ENCODE peak calls at places on chromosomes 16 and 17, in six cellular contexts. I is colonic mucosa; U is body of pancreas; W is hepatocyte; A is IMR-90; K is CD8-positive, alpha-beta T cell. M is an unnamed sample. For H3K36me3, the result is how much of the 10 kb centered on the place peaks cover.

GRCh38 chr17:68580236-68580903 is 20.8 kb downstream of the FAM20A start:
- DNase-seq in I (no peak), U (no peak), W (no peak), A (peak), K (no peak), M (no peak)

GRCh38 chr17:8141046-8141445 is 11.2 kb downstream of the PER1 start:
- DNase-seq in I (no peak), U (no peak), W (peak), A (no peak), K (no peak), M (no peak)

GRCh38 chr17:79925242-79925957 is 86.2 kb upstream of the CBX4 start:
- DNase-seq in I (peak), U (peak), W (no peak), A (peak), K (no peak), M (no peak)

GRCh38 chr17:17102176-17102575 is 59.9 kb downstream of the MPRIP start:
- DNase-seq in I (no peak), U (no peak), W (no peak), A (no peak), K (no peak), M (no peak)

GRCh38 chr16:86762035-86762550 is 183.7 kb downstream of the FOXL1 start:
- DNase-seq in I (no peak), U (no peak), W (no peak), A (no peak), K (no peak), M (no peak)

GRCh38 chr16:71282943-71283342 is 6.3 kb downstream of the CMTR2 start:
- DNase-seq in I (no peak), U (no peak), W (no peak), A (no peak), K (no peak), M (no peak)

GRCh38 chr16:28186752-28187151 is 25.0 kb downstream of the XPO6 start:
- DNase-seq in I (no peak), U (no peak), W (no peak), A (peak), K (no peak), M (peak)

GRCh38 chr16:57675752-57676623 is 7.9 kb downstream of the ADGRG3 start:
- DNase-seq in I (no peak), U (peak), W (no peak), A (no peak), K (no peak), M (no peak)

DNA sequence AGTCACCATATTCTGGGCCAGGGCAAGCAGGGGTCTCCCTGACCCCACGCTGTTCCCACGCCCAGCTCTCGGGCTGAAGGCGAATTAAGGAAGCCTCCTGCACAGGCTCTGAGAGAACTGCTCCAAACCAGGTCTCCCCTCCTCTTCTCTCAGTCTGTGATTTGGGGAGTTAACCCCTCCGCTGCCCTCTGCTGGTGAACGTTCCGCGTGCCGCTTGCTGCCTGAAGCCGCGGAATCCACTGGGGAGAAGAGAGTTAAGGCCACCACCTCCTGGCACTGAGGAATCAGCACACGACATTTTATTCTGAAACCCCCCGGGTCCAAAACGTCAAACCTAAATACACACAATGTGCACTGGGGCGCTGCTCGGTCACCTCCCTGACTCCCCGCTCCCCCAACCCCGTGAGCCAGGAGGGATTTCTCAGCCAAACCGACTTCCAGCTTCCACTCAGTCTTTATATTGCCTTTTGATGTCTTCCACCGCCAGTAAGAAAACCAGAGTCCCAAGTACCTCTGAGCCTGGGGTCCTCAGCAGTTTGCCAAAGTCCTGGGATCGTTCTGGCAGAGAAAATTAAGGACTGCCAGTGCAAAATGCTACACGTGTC is 54.4 kb upstream of the RCVRN start:
- DNase-seq in I (peak), U (no peak), W (peak), A (peak), K (peak), M (peak)
- TF ChIP-seq CTCF in I (peak), U (peak), W (peak), A (peak), K (no peak), M (peak)

GRCh38 chr17:6069611-6070279 is 434 bp upstream of the WSCD1 start:
- DNase-seq in I (peak), U (no peak), W (peak), A (no peak), K (no peak), M (no peak)
- H3K4me3 ChIP-seq in I (no peak), U (no peak), W (no peak), A (no peak), K (peak), M (no peak)

DNA sequence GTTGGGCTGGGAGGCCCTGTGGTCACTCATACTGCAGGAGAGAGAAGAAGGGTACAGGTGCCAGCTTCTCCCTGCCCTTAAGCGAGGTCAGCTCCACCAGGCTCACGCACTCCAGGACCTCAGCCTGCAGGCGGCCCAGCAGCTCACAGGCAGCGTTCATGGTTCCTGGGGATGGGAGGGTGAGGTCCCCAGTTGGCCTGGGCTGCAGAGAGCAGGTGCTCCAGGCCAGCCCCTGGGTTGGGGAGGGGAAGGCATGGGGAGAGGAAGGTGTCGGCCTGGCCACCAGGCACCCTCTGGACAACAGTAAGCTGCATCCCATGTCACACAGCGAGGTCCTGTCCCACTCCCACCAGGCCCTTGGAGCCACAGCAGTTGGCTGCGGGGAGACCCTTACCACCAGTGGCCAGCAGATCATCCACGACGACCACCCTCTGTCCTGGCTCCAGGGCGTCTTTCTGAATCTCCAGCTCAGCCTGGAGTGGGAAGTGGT is 2.0 kb downstream of the APRT start:
- DNase-seq in I (no peak), U (no peak), W (no peak), A (no peak), K (no peak), M (no peak)
- H3K36me3 ChIP-seq in I (under half), U (under half), W (under half), A (under half), K (under half), M (under half)

GRCh38 chr17:47244697-47245096 is 8.9 kb upstream of the ITGB3 start:
- DNase-seq in I (no peak), U (no peak), W (no peak), A (peak), K (no peak), M (no peak)

GRCh38 chr17:47240806-47241205 is 12.8 kb upstream of the ITGB3 start:
- DNase-seq in I (no peak), U (no peak), W (no peak), A (no peak), K (no peak), M (no peak)

GRCh38 chr17:47246120-47246519 is 7.5 kb upstream of the ITGB3 start:
- DNase-seq in I (no peak), U (no peak), W (no peak), A (peak), K (no peak), M (no peak)

GRCh38 chr17:47242648-47243047 is 11.0 kb upstream of the ITGB3 start:
- DNase-seq in I (no peak), U (no peak), W (no peak), A (no peak), K (no peak), M (no peak)

GRCh38 chr17:47243737-47244598 is 9.7 kb upstream of the ITGB3 start:
- DNase-seq in I (no peak), U (no peak), W (no peak), A (no peak), K (no peak), M (no peak)
- TF ChIP-seq CTCF in I (no peak), U (no peak), W (no peak), A (no peak), K (peak), M (no peak)

GRCh38 chr16:22152316-22152715 is 10.0 kb upstream of the SDR42E2 start:
- DNase-seq in I (no peak), U (no peak), W (no peak), A (no peak), K (no peak), M (no peak)
- H3K4me3 ChIP-seq in I (no peak), U (no peak), W (no peak), A (no peak), K (no peak), M (no peak)